ENCODE peak calls at places on chromosomes 3 and 15, in four cellular contexts. One of them, this sample, is unnamed.

GRCh38 chr3:127304121-127304744 is 16.4 kb upstream of the PRR20G start:
- DNase-seq in GM12878: no peak
- DNase-seq in SK-N-SH: peak
- DNase-seq in HepG2: peak
- DNase-seq in this sample: peak

GRCh38 chr15:88638626-88639372 is at the start of gene ISG20:
- DNase-seq in GM12878: peak
- DNase-seq in SK-N-SH: peak
- DNase-seq in HepG2: peak
- DNase-seq in this sample: peak

GRCh38 chr3:197700095-197700494 is 36.6 kb downstream of the RUBCN start:
- DNase-seq in GM12878: no peak
- DNase-seq in SK-N-SH: no peak
- DNase-seq in HepG2: no peak
- DNase-seq in this sample: no peak

GRCh38 chr3:89315750-89316149 is 208.3 kb downstream of the EPHA3 start:
- DNase-seq in GM12878: no peak
- DNase-seq in SK-N-SH: no peak
- DNase-seq in HepG2: no peak
- DNase-seq in this sample: no peak

GRCh38 chr3:44016818-44017217 is 224.9 kb upstream of the TOPAZ1 start:
- DNase-seq in GM12878: no peak
- DNase-seq in SK-N-SH: no peak
- DNase-seq in HepG2: no peak
- DNase-seq in this sample: no peak

GRCh38 chr15:81182031-81182745 is 14.5 kb upstream of the IL16 start:
- DNase-seq in GM12878: no peak
- DNase-seq in SK-N-SH: no peak
- DNase-seq in HepG2: no peak
- DNase-seq in this sample: no peak

GRCh38 chr15:73928971-73929627 is 2.8 kb downstream of the LOXL1 start:
- DNase-seq in GM12878: no peak
- DNase-seq in SK-N-SH: no peak
- DNase-seq in HepG2: no peak
- DNase-seq in this sample: no peak

GRCh38 chr3:148735597-148735996 is 37.9 kb downstream of the AGTR1 start:
- DNase-seq in GM12878: no peak
- DNase-seq in SK-N-SH: no peak
- DNase-seq in HepG2: no peak
- DNase-seq in this sample: no peak

GRCh38 chr15:92580933-92581445 is 74.6 kb downstream of the FAM174B start:
- DNase-seq in GM12878: no peak
- DNase-seq in SK-N-SH: no peak
- DNase-seq in HepG2: no peak
- DNase-seq in this sample: no peak

GRCh38 chr3:120568624-120569023 is 27.5 kb upstream of the NDUFB4 start:
- DNase-seq in GM12878: no peak
- DNase-seq in SK-N-SH: no peak
- DNase-seq in HepG2: no peak
- DNase-seq in this sample: no peak

GRCh38 chr3:55649554-55649953 is 162.4 kb upstream of the WNT5A start:
- DNase-seq in GM12878: no peak
- DNase-seq in SK-N-SH: no peak
- DNase-seq in HepG2: no peak
- DNase-seq in this sample: no peak

GRCh38 chr3:126394179-126394976 is at the start of gene CFAP100:
- DNase-seq in GM12878: no peak
- DNase-seq in SK-N-SH: no peak
- DNase-seq in HepG2: no peak
- DNase-seq in this sample: no peak

GRCh38 chr15:49688135-49688790 is 67.4 kb downstream of the DTWD1 start:
- DNase-seq in GM12878: no peak
- DNase-seq in SK-N-SH: peak
- DNase-seq in HepG2: no peak
- DNase-seq in this sample: no peak
- TF ChIP-seq PBX3 in GM12878: no peak
- TF ChIP-seq PBX3 in SK-N-SH: no peak
- TF ChIP-seq PBX3 in HepG2: no peak
- TF ChIP-seq PBX3 in this sample: no peak

GRCh38 chr3:84983490-84983889 is 24.7 kb downstream of the CADM2 start:
- DNase-seq in GM12878: no peak
- DNase-seq in SK-N-SH: no peak
- DNase-seq in HepG2: no peak
- DNase-seq in this sample: no peak

GRCh38 chr3:84977021-84977420 is 18.2 kb downstream of the CADM2 start:
- DNase-seq in GM12878: no peak
- DNase-seq in SK-N-SH: no peak
- DNase-seq in HepG2: no peak
- DNase-seq in this sample: no peak

GRCh38 chr3:84978833-84979232 is 20.0 kb downstream of the CADM2 start:
- DNase-seq in GM12878: no peak
- DNase-seq in SK-N-SH: no peak
- DNase-seq in HepG2: no peak
- DNase-seq in this sample: no peak

GRCh38 chr3:84980456-84980855 is 21.7 kb downstream of the CADM2 start:
- DNase-seq in GM12878: no peak
- DNase-seq in SK-N-SH: no peak
- DNase-seq in HepG2: no peak
- DNase-seq in this sample: no peak

GRCh38 chr3:84980011-84980410 is 21.2 kb downstream of the CADM2 start:
- DNase-seq in GM12878: no peak
- DNase-seq in SK-N-SH: peak
- DNase-seq in HepG2: no peak
- DNase-seq in this sample: no peak
- TF ChIP-seq PBX3 in GM12878: no peak
- TF ChIP-seq PBX3 in SK-N-SH: no peak
- TF ChIP-seq PBX3 in HepG2: no peak
- TF ChIP-seq PBX3 in this sample: no peak

GRCh38 chr15:32029862-32030781 is at the start of gene CHRNA7:
- DNase-seq in GM12878: no peak
- DNase-seq in SK-N-SH: peak
- DNase-seq in HepG2: peak
- DNase-seq in this sample: peak

GRCh38 chr15:32030795-32031194 is 480 bp downstream of the CHRNA7 start:
- DNase-seq in GM12878: no peak
- DNase-seq in SK-N-SH: peak
- DNase-seq in HepG2: no peak
- DNase-seq in this sample: peak

GRCh38 chr15:32034106-32034505 is 3.8 kb downstream of the CHRNA7 start:
- DNase-seq in GM12878: no peak
- DNase-seq in SK-N-SH: no peak
- DNase-seq in HepG2: no peak
- DNase-seq in this sample: no peak

GRCh38 chr15:32035285-32035684 is 5.0 kb downstream of the CHRNA7 start:
- DNase-seq in GM12878: no peak
- DNase-seq in SK-N-SH: no peak
- DNase-seq in HepG2: no peak
- DNase-seq in this sample: no peak

GRCh38 chr15:32033186-32033890 is 3.0 kb downstream of the CHRNA7 start:
- DNase-seq in GM12878: no peak
- DNase-seq in SK-N-SH: no peak
- DNase-seq in HepG2: no peak
- DNase-seq in this sample: no peak
- TF ChIP-seq PBX3 in GM12878: no peak
- TF ChIP-seq PBX3 in SK-N-SH: no peak
- TF ChIP-seq PBX3 in HepG2: no peak
- TF ChIP-seq PBX3 in this sample: no peak

DNA sequence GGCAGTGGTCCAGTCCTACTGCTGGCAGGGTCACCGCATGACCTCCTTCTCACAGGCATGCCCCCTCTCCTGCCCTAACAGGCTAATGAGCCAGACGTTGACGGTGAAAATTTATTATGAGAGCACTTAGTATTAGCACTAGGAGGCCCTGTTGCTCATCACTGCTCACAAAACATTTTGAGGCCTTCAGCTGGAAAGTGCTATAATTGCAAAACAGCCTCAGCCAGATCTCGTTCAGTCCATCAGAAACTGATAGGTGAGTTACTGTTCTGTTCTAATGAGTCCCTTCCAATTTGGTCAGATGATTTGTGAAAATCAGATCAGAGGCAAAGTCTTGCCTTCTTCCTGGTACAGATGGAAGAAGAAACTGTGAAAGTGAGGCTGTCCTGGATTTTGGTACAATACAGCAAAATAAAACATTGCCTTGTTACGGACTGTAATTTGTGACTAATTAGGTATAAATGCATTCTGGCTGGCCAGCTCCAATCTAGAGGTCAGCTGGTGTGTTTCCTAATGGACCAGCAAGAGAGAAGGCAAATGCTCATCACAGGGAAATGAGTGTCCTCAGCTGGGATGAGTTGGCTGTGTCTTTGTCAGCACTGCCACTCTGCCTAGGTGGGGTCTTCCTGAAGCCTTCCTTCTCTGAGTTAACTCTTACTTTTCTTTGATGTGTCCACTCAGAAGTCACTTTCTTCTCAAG is 316.8 kb downstream of the CHST2 start:
- DNase-seq in GM12878: no peak
- DNase-seq in SK-N-SH: no peak
- DNase-seq in HepG2: no peak
- DNase-seq in this sample: no peak
- TF ChIP-seq PBX3 in GM12878: no peak
- TF ChIP-seq PBX3 in SK-N-SH: no peak
- TF ChIP-seq PBX3 in HepG2: no peak
- TF ChIP-seq PBX3 in this sample: no peak

This sample was measured in A549.